ENCODE peak calls at places on chromosomes 16 and 17, in six cellular contexts. G, E, L, W, Y and O are unnamed samples.

GRCh38 chr16:73058221-73058615 is 10.3 kb upstream of the ZFHX3 start:
- DNase-seq in G (peak; percentile 54), E (peak; percentile 45), L (peak; percentile 54), W (no peak), Y (no peak), O (peak; percentile 46)

GRCh38 chr16:19926449-19927390 is 42.1 kb upstream of the GPRC5B start:
- DNase-seq in G (no peak), E (peak; percentile 86), L (peak; percentile 56), W (peak; percentile 29), Y (no peak), O (peak; percentile 88)

GRCh38 chr17:77496831-77497577 is 356.2 kb downstream of the SEC14L1 start:
- DNase-seq in G (no peak), E (no peak), L (no peak), W (no peak), Y (no peak), O (no peak)

GRCh38 chr16:76777721-76778120 is 413.3 kb upstream of the MON1B start:
- DNase-seq in G (no peak), E (no peak), L (no peak), W (no peak), Y (no peak), O (no peak)

GRCh38 chr16:10961231-10961630 is 16.9 kb downstream of the CLEC16A start:
- DNase-seq in G (no peak), E (peak; percentile 71), L (peak; percentile 85), W (no peak), Y (no peak), O (peak; percentile 90)

GRCh38 chr17:33964344-33964979 is 290.6 kb upstream of the CCL2 start:
- DNase-seq in G (no peak), E (no peak), L (no peak), W (no peak), Y (no peak), O (no peak)

GRCh38 chr17:48236681-48237134 is 129.1 kb downstream of the SNX11 start:
- DNase-seq in G (no peak), E (peak; percentile 91), L (peak; percentile 52), W (peak; percentile 98), Y (no peak), O (peak; percentile 66)

GRCh38 chr17:17129466-17129865 is 76.7 kb downstream of the PLD6 start:
- DNase-seq in G (no peak), E (no peak), L (no peak), W (peak; percentile 78), Y (no peak), O (no peak)

GRCh38 chr17:11869680-11870394 is 127.4 kb downstream of the ZNF18 start:
- DNase-seq in G (no peak), E (no peak), L (no peak), W (no peak), Y (no peak), O (no peak)

GRCh38 chr17:76585048-76585648 is 512 bp downstream of the ST6GALNAC2 start:
- DNase-seq in G (no peak), E (no peak), L (no peak), W (no peak), Y (no peak), O (no peak)

GRCh38 chr17:72642720-72643119 is 449.8 kb downstream of the SLC39A11 start:
- DNase-seq in G (no peak), E (no peak), L (no peak), W (no peak), Y (no peak), O (no peak)

GRCh38 chr16:14007460-14007859 is 63.7 kb upstream of the MRTFB start:
- DNase-seq in G (no peak), E (peak; percentile 66), L (peak; percentile 66), W (peak; percentile 76), Y (no peak), O (peak; percentile 72)

GRCh38 chr17:80649672-80650338 is 105.2 kb downstream of the RPTOR start:
- DNase-seq in G (peak; percentile 74), E (peak; percentile 96), L (peak; percentile 92), W (peak; percentile 64), Y (no peak), O (peak; percentile 97)
- H3K4me3 ChIP-seq in G (no peak overlapping the region), E (no peak overlapping the region), L (no peak overlapping the region), W (no peak overlapping the region), Y (peak overlapping the region; percentile 12), O (no peak overlapping the region)

DNA sequence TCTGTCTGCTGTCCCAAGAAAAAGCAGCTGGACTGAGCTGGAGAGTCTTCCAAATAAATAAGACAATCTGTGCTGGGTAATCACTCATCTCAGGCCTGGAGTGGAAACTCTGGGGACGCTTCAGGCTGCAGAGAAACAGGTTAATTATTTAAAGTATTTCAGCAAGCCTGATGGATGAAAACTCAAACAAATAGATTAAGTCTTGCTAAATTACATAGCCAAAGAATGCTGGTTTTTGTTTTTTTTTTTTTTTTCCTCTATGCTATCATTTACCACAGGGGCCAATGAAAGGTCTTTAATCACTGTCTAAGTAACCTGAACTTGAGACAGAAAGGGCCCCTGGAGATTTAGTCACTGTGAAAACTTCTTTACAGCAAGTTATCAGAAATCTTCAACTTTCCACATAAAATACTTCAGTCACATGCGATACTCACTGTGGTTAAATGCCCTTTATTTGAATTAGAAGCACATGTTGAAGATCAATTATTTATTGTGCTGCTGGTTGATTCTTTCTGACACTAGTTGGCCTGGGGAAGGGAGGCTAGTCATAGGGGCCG is 30.9 kb upstream of the KCNJ2 start:
- DNase-seq in G (no peak), E (peak; percentile 14), L (peak; percentile 78), W (no peak), Y (no peak), O (peak; percentile 20)
- TF ChIP-seq CTCF in G (no peak), E (no peak), L (no peak), W (no peak), Y (no peak), O (no peak)

GRCh38 chr16:29007865-29008593 is 23.2 kb downstream of the LAT start:
- DNase-seq in G (no peak), E (peak; percentile 78), L (peak; percentile 80), W (peak; percentile 50), Y (no peak), O (peak; percentile 55)

GRCh38 chr16:29011112-29011511 is 26.3 kb downstream of the LAT start:
- DNase-seq in G (peak; percentile 43), E (no peak), L (no peak), W (no peak), Y (no peak), O (no peak)

GRCh38 chr16:29009838-29010166 is 24.9 kb downstream of the LAT start:
- DNase-seq in G (no peak), E (no peak), L (no peak), W (no peak), Y (no peak), O (no peak)

GRCh38 chr16:29011851-29012250 is 27.0 kb downstream of the LAT start:
- DNase-seq in G (no peak), E (no peak), L (no peak), W (no peak), Y (no peak), O (no peak)

DNA sequence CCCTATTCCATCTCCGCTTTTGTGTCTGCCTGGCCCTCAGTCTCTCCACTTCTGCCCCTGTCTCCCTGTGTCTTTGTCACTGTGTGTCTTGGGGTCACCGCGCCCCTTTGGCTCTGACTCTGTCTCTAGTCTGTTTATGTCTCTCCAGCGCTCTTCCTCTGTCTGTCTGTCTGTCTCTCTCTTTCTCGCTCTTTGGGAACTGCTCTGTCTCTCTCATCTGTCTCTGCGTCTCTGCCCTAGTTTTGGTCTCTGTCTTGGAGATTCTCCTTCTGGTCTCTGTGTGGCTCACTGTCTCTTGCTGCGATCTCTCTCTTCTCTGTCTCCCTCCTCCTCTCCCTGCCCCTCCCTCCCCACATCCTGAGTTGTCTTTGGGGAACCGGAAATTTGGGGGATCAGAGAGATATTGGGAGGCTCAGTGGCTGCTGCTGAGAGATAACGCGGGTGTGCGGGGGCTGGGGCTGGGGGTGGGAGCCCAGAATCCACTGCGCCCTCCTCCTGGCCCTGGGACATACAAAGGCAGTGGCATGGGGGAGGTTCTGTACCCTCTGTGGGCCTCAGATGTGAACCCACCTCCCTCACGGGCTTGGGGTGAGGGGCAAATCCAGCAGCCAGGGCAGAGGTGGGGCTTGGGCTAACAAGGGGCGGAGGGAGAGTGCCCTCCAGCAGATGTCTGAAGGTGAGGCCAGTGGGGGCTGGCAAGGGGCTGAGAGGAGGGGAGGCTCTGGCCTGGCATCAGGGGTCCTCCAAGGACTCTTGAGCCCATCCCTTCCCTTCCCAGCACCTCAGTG is 24.4 kb downstream of the LAT start:
- DNase-seq in G (no peak), E (no peak), L (no peak), W (no peak), Y (no peak), O (no peak)
- H3K4me3 ChIP-seq in G (no peak overlapping the region), E (no peak overlapping the region), L (no peak overlapping the region), W (no peak overlapping the region), Y (no peak overlapping the region), O (no peak overlapping the region)

DNA sequence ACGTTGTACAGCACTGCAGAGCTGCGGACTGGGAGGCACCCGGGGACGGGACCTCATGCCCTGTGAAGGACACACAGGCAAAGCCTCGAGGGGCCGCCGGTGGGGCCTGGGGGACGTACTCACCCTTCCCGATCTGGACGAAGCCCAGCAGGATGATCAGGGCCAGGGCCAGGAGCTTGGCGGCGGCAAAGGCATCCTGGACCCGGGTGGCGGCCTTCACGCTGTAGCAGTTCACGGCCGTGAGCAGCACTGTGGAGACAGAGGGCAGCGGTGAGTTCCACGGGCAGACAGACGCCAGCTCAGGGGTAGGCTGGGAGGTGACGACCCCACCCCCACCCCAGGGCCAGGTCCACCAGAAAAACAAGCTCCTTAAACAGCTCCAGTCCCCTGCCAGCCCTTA is 17.7 kb downstream of the SLC7A5 start:
- DNase-seq in G (no peak), E (no peak), L (no peak), W (no peak), Y (no peak), O (no peak)
- TF ChIP-seq CTCF in G (peak; percentile 15), E (no peak), L (no peak), W (no peak), Y (no peak), O (no peak)

GRCh38 chr16:58243528-58244004 is 45.7 kb upstream of the CSNK2A2 start:
- DNase-seq in G (no peak), E (no peak), L (no peak), W (peak; percentile 58), Y (no peak), O (no peak)
- H3K4me3 ChIP-seq in G (no peak overlapping the region), E (no peak overlapping the region), L (no peak overlapping the region), W (no peak overlapping the region), Y (no peak overlapping the region), O (no peak overlapping the region)

GRCh38 chr16:83418565-83418964 is 389.2 kb upstream of the HSBP1 start:
- DNase-seq in G (no peak), E (no peak), L (no peak), W (no peak), Y (no peak), O (no peak)
- TF ChIP-seq CTCF in G (no peak), E (no peak), L (no peak), W (no peak), Y (no peak), O (peak; percentile 2)